ENCODE peak calls at places on chromosomes 16 and 17, in seven cellular contexts. Q is heart left ventricle, K is gastrocnemius medialis, U is HepG2, N is breast epithelium, S is adrenal gland, D is stomach. C is an unnamed sample.

GRCh38 chr17:45221997-45222272 is 250 bp downstream of the FMNL1 start:
- DNase-seq in Q (no peak), K (no peak), U (no peak), N (no peak), S (no peak), D (no peak), C (no peak)

GRCh38 chr16:16111639-16112038 is 111.7 kb downstream of the ABCC6 start:
- DNase-seq in Q (no peak), K (no peak), U (no peak), N (no peak), S (no peak), D (no peak), C (no peak)

GRCh38 chr16:68283840-68284595 is 19.7 kb downstream of the SLC7A6 start:
- DNase-seq in Q (peak; percentile 59), K (peak; percentile 95), U (no peak), N (no peak), S (no peak), D (no peak), C (peak; percentile 65)

GRCh38 chr17:35740997-35741931 is 9.8 kb downstream of the RASL10B start:
- DNase-seq in Q (no peak), K (no peak), U (no peak), N (no peak), S (no peak), D (no peak), C (no peak)

GRCh38 chr17:45775576-45776011 is 8.5 kb upstream of the CRHR1 start:
- DNase-seq in Q (peak; percentile 60), K (no peak), U (no peak), N (peak; percentile 61), S (peak; percentile 52), D (peak; percentile 86), C (no peak)

GRCh38 chr17:65794572-65794971 is 233.1 kb upstream of the AXIN2 start:
- DNase-seq in Q (no peak), K (no peak), U (peak; percentile 63), N (no peak), S (no peak), D (peak; percentile 38), C (no peak)

GRCh38 chr16:81873843-81874752 is 95.0 kb downstream of the PLCG2 start:
- DNase-seq in Q (peak; percentile 37), K (no peak), U (peak; percentile 45), N (peak; percentile 54), S (peak; percentile 51), D (peak; percentile 67), C (peak; percentile 77)

GRCh38 chr17:4980644-4981216 is 6.7 kb downstream of the CAMTA2 start:
- DNase-seq in Q (no peak), K (no peak), U (peak; percentile 54), N (no peak), S (no peak), D (no peak), C (no peak)

GRCh38 chr16:19241512-19241911 is 44.0 kb upstream of the CLEC19A start:
- DNase-seq in Q (no peak), K (no peak), U (no peak), N (no peak), S (no peak), D (no peak), C (no peak)

GRCh38 chr17:4559139-4559791 is 1.1 kb downstream of the GGT6 start:
- DNase-seq in Q (no peak), K (no peak), U (no peak), N (no peak), S (no peak), D (peak; percentile 51), C (no peak)

GRCh38 chr17:79872762-79873161 is 33.5 kb upstream of the CBX4 start:
- DNase-seq in Q (no peak), K (no peak), U (no peak), N (no peak), S (no peak), D (no peak), C (no peak)

GRCh38 chr17:50348522-50349240 is 2.8 kb downstream of the XYLT2 start:
- DNase-seq in Q (no peak), K (no peak), U (no peak), N (no peak), S (no peak), D (peak; percentile 58), C (no peak)

GRCh38 chr16:9957433-9957832 is 224.8 kb downstream of the GRIN2A start:
- DNase-seq in Q (no peak), K (no peak), U (no peak), N (no peak), S (no peak), D (no peak), C (no peak)

GRCh38 chr17:34126496-34126895 is 128.6 kb upstream of the CCL2 start:
- DNase-seq in Q (no peak), K (no peak), U (no peak), N (no peak), S (no peak), D (no peak), C (no peak)

GRCh38 chr17:76623271-76624146 is 20.0 kb downstream of the ST6GALNAC1 start:
- DNase-seq in Q (peak; percentile 61), K (peak; percentile 37), U (peak; percentile 41), N (peak; percentile 62), S (peak; percentile 82), D (peak; percentile 80), C (peak; percentile 84)

GRCh38 chr16:46621006-46621629 is at the start of gene SHCBP1:
- DNase-seq in Q (peak; percentile 87), K (peak; percentile 69), U (peak; percentile 87), N (peak; percentile 71), S (peak; percentile 60), D (peak; percentile 76), C (peak; percentile 89)

GRCh38 chr17:78184311-78184710 is 2.5 kb downstream of the TK1 start:
- DNase-seq in Q (no peak), K (no peak), U (no peak), N (peak; percentile 64), S (no peak), D (peak; percentile 85), C (no peak)

GRCh38 chr16:81610936-81611335 is 166.3 kb downstream of the CMIP start:
- DNase-seq in Q (no peak), K (no peak), U (no peak), N (no peak), S (no peak), D (no peak), C (no peak)

GRCh38 chr17:2071421-2072281 is 16.7 kb downstream of the HIC1 start:
- DNase-seq in Q (peak; percentile 80), K (no peak), U (no peak), N (no peak), S (no peak), D (no peak), C (no peak)

GRCh38 chr17:81082177-81083073 is 47.5 kb downstream of the BAIAP2 start:
- DNase-seq in Q (peak; percentile 70), K (no peak), U (no peak), N (peak; percentile 56), S (no peak), D (peak; percentile 80), C (no peak)

GRCh38 chr16:67967956-67968439 is 439 bp downstream of the SLC12A4 start:
- DNase-seq in Q (no peak), K (no peak), U (no peak), N (no peak), S (no peak), D (peak; percentile 43), C (no peak)

GRCh38 chr16:88774544-88775393 is 10.3 kb downstream of the PIEZO1 start:
- DNase-seq in Q (no peak), K (no peak), U (no peak), N (no peak), S (no peak), D (no peak), C (no peak)
- H3K4me1 ChIP-seq in Q (peaks cover 61% of the 10 kb centered on the region), K (peaks cover 16% of the 10 kb centered on the region), U (peaks cover 33% of the 10 kb centered on the region), N (peaks cover 42% of the 10 kb centered on the region), S (peaks cover 41% of the 10 kb centered on the region), D (peaks cover 96% of the 10 kb centered on the region), C (peaks cover 21% of the 10 kb centered on the region)

DNA sequence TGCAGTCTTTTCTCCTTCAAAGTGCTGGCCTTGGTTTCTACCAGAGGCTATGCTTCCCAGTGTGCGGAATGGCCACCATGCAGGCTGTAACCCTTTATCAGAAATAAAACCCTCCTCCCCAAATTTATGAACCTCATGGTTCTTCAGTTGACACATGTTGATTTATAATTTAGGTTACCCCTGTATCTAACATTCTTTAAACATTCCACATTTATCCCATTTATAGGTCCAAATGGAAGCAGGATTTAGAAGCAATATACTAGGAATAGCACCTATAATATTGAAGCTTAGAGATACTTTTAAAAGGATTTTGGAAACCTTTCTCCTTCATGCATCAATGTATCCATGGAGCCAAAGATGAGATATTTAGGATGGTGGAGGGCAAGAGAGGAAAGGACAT is 438.8 kb upstream of the C16orf82 start:
- DNase-seq in Q (no peak), K (no peak), U (no peak), N (no peak), S (no peak), D (no peak), C (no peak)
- H3K9me3 ChIP-seq in Q (peaks cover 10% of the 10 kb centered on the region), K (no peaks in the 10 kb centered on the region), U (peaks cover 62% of the 10 kb centered on the region), N (peaks cover 21% of the 10 kb centered on the region), S (no peaks in the 10 kb centered on the region), D (peaks cover 9% of the 10 kb centered on the region), C (no peaks in the 10 kb centered on the region)

GRCh38 chr16:2720719-2721633 is 952 bp upstream of the PRSS27 start:
- DNase-seq in Q (peak; percentile 89), K (peak; percentile 49), U (peak; percentile 78), N (peak; percentile 64), S (peak; percentile 70), D (peak; percentile 84), C (peak; percentile 84)
- TF ChIP-seq POLR2A in Q (no peak), K (no peak), U (no peak), N (no peak), S (no peak), D (no peak), C (no peak)

GRCh38 chr17:57110152-57110542 is 25.1 kb downstream of the AKAP1 start:
- DNase-seq in Q (peak; percentile 63), K (peak; percentile 67), U (no peak), N (no peak), S (no peak), D (no peak), C (no peak)

GRCh38 chr17:57106836-57107497 is 21.9 kb downstream of the AKAP1 start:
- DNase-seq in Q (no peak), K (no peak), U (no peak), N (no peak), S (no peak), D (no peak), C (no peak)

GRCh38 chr17:57109393-57110151 is 24.5 kb downstream of the AKAP1 start:
- DNase-seq in Q (peak; percentile 83), K (peak; percentile 60), U (no peak), N (peak; percentile 86), S (no peak), D (no peak), C (no peak)

GRCh38 chr17:57107498-57108101 is 22.6 kb downstream of the AKAP1 start:
- DNase-seq in Q (no peak), K (no peak), U (peak; percentile 72), N (peak; percentile 55), S (no peak), D (peak; percentile 59), C (peak; percentile 69)

DNA sequence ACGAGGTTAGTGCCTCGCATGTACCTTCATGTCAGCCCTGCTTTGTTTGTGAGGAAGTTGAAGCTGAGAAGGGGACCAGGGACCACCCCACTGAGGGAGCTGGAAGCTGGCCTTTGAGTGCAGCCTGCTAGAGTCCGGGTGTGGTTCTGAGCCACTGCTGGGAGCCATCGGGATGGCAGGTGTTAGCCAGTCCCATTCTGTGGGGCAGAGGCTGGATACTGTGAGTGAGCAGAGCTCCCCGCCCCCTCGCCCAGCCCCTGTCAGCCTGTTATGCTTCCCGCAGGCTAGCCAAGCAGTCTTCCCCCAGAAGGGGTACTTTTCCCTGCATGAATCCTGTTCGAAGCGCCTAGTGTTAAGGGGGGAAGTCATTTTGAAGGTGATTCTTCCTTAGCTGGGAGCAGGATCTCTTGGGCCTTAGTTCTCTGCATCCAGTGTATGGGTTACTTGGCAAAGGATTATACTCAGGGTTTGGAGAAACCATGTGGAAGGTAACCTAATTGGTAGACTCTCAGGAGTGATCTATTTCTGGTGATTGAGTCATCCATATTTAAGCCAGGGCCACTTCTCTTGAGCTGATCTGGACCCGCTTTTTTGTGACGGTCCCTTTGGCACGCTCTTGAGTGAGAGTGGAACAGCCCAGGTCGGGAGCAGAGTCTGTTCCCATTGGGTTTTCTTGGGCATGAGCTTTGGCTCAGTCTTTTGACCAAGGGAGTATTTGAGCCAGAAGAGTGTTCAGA is 23.8 kb downstream of the AKAP1 start:
- DNase-seq in Q (peak; percentile 82), K (peak; percentile 50), U (no peak), N (no peak), S (no peak), D (no peak), C (peak; percentile 73)
- H3K4me1 ChIP-seq in Q (peaks cover 90% of the 10 kb centered on the region), K (peaks cover 51% of the 10 kb centered on the region), U (peaks cover 78% of the 10 kb centered on the region), N (peaks cover 31% of the 10 kb centered on the region), S (peaks cover 9% of the 10 kb centered on the region), D (peaks cover 78% of the 10 kb centered on the region), C (peaks cover 66% of the 10 kb centered on the region)

C was measured in Peyer's patch.